ENCODE peak calls at places on chromosomes 3 and 15, in four cellular contexts. I is lower leg skin, Y is astrocyte of the cerebellum, R is GM12864. M is an unnamed sample.

GRCh38 chr3:128009952-128010846 is 42.0 kb upstream of the SEC61A1 start:
- DNase-seq in R (no peak), Y (no peak), I (no peak), M (no peak)

GRCh38 chr15:71629761-71630499 is 180.4 kb upstream of the NR2E3 start:
- DNase-seq in I (no peak), R (no peak), Y (no peak), M (no peak)

GRCh38 chr3:24573576-24573975 is 78.9 kb upstream of the THRB start:
- DNase-seq in I (no peak), Y (no peak), R (no peak), M (no peak)

GRCh38 chr3:148992027-148992634 is 791 bp downstream of the GYG1 start:
- DNase-seq in I (peak), R (no peak), Y (no peak), M (peak)

GRCh38 chr3:61601831-61602230 is 40.5 kb downstream of the PTPRG start:
- DNase-seq in I (no peak), R (no peak), Y (no peak), M (no peak)

GRCh38 chr15:44550256-44550655 is 13.3 kb downstream of the EIF3J start:
- DNase-seq in Y (peak), I (no peak), R (no peak), M (no peak)

GRCh38 chr3:153158961-153159735 is 2.9 kb upstream of the RAP2B start:
- DNase-seq in Y (no peak), R (no peak), I (no peak), M (no peak)

GRCh38 chr3:53519047-53519717 is 24.8 kb downstream of the CACNA1D start:
- DNase-seq in I (no peak), Y (no peak), R (no peak), M (no peak)

GRCh38 chr15:69749797-69750196 is 297.2 kb downstream of the RPLP1 start:
- DNase-seq in Y (no peak), I (no peak), R (no peak), M (peak)

GRCh38 chr3:196603683-196604082 is 35.2 kb downstream of the FBXO45 start:
- DNase-seq in R (no peak), Y (no peak), I (no peak), M (no peak)

GRCh38 chr15:56582785-56583184 is 117.8 kb upstream of the MNS1 start:
- DNase-seq in R (no peak), Y (no peak), I (no peak), M (no peak)

GRCh38 chr15:69433831-69434230 is 18.8 kb upstream of the RPLP1 start:
- DNase-seq in R (no peak), Y (no peak), I (no peak), M (no peak)

GRCh38 chr15:100200287-100200772 is 141.4 kb downstream of the ADAMTS17 start:
- DNase-seq in I (peak), R (no peak), Y (no peak), M (no peak)

GRCh38 chr3:27392950-27393679 is 23.9 kb upstream of the NEK10 start:
- DNase-seq in Y (no peak), I (no peak), R (no peak), M (peak)

GRCh38 chr3:137764001-137764433 is at the start of gene SOX14:
- DNase-seq in Y (no peak), R (no peak), I (no peak), M (peak)

GRCh38 chr3:10160346-10160745 is 4.4 kb upstream of the IRAK2 start:
- DNase-seq in R (no peak), I (no peak), Y (peak), M (no peak)

GRCh38 chr3:195116393-195117185 is 154.4 kb downstream of the XXYLT1 start:
- DNase-seq in I (no peak), R (no peak), Y (no peak), M (no peak)

GRCh38 chr3:135929670-135930069 is 35.9 kb upstream of the PPP2R3A start:
- DNase-seq in I (no peak), Y (peak), R (no peak), M (no peak)
- TF ChIP-seq CTCF in I (no peak), Y (no peak), R (no peak), M (no peak)

GRCh38 chr3:101131767-101132166 is 138.5 kb upstream of the ABI3BP start:
- DNase-seq in I (no peak), Y (no peak), R (no peak), M (no peak)
- TF ChIP-seq CTCF in I (no peak), Y (no peak), R (no peak), M (no peak)

GRCh38 chr3:170000051-170000450 is 33.4 kb downstream of the SEC62 start:
- DNase-seq in I (no peak), R (no peak), Y (no peak), M (no peak)
- TF ChIP-seq CTCF in I (no peak), R (no peak), Y (no peak), M (no peak)

DNA sequence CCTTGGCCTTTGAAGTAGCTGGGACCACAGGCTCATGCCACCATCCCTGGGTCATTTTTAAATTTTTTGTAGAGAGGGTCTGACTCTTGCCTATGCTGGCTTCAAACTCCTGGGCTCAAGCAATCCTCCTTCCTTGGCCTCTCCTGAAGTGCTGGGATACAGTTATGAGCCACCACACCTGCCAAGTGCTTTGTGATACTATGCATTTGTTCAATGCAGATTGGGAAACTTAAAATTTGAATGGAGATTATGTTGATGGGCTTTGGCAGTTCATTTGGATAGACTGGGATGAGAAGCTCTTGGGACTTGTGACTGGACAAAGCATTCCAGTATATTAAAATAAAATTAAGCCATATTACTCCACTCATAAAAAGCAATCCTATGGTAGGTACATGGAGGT is 3.9 kb upstream of the LMLN start:
- DNase-seq in R (no peak), I (no peak), Y (no peak), M (no peak)
- TF ChIP-seq CTCF in R (no peak), I (no peak), Y (no peak), M (no peak)

GRCh38 chr3:129625071-129625874 is 18.8 kb upstream of the PLXND1 start:
- DNase-seq in I (peak), R (no peak), Y (no peak), M (peak)

GRCh38 chr3:129629011-129629410 is 22.5 kb upstream of the PLXND1 start:
- DNase-seq in I (peak), R (no peak), Y (no peak), M (no peak)

GRCh38 chr3:129628169-129628522 is 21.7 kb upstream of the PLXND1 start:
- DNase-seq in I (no peak), Y (no peak), R (no peak), M (no peak)

GRCh38 chr3:129627350-129628168 is 21.1 kb upstream of the PLXND1 start:
- DNase-seq in R (peak), I (peak), Y (no peak), M (peak)

GRCh38 chr3:129626744-129627349 is 20.4 kb upstream of the PLXND1 start:
- DNase-seq in I (peak), Y (no peak), R (peak), M (peak)
- TF ChIP-seq CTCF in I (no peak), Y (peak), R (no peak), M (no peak)

M was measured in GM20000.